ENCODE peak calls at places on chromosomes 12 and 14, in eight cellular contexts. S, E, K, V, F, Q, Y and M are unnamed samples.

GRCh38 chr12:14417717-14418116 is 52.2 kb downstream of the ATF7IP start:
- DNase-seq in S (peak), E (peak), K (peak), V (peak), F (peak), Q (no peak), Y (no peak), M (no peak)

GRCh38 chr14:71524321-71524982 is 407.8 kb upstream of the RGS6 start:
- DNase-seq in S (no peak), E (no peak), K (no peak), V (no peak), F (no peak), Q (no peak), Y (no peak), M (no peak)

GRCh38 chr12:132055535-132056096 is 88.5 kb downstream of the DDX51 start:
- DNase-seq in S (no peak), E (no peak), K (no peak), V (no peak), F (no peak), Q (no peak), Y (no peak), M (no peak)

GRCh38 chr14:91177073-91177796 is 63.4 kb downstream of the DGLUCY start:
- DNase-seq in S (peak), E (peak), K (peak), V (peak), F (peak), Q (no peak), Y (peak), M (no peak)

GRCh38 chr12:105426766-105427165 is 96.3 kb downstream of the C12orf75 start:
- DNase-seq in S (no peak), E (no peak), K (no peak), V (no peak), F (no peak), Q (no peak), Y (no peak), M (no peak)

GRCh38 chr14:68412505-68413496 is 380.1 kb downstream of the ZFP36L1 start:
- DNase-seq in S (no peak), E (no peak), K (no peak), V (no peak), F (no peak), Q (no peak), Y (no peak), M (no peak)

GRCh38 chr12:47707905-47708543 is 2.2 kb upstream of the RPAP3 start:
- DNase-seq in S (no peak), E (no peak), K (no peak), V (no peak), F (no peak), Q (no peak), Y (no peak), M (no peak)

GRCh38 chr12:50579757-50580267 is 75.0 kb downstream of the DIP2B start:
- DNase-seq in S (no peak), E (no peak), K (no peak), V (no peak), F (no peak), Q (no peak), Y (no peak), M (peak)

GRCh38 chr12:57984629-57985151 is 43.3 kb downstream of the ATP23 start:
- DNase-seq in S (no peak), E (no peak), K (no peak), V (no peak), F (no peak), Q (no peak), Y (no peak), M (no peak)

GRCh38 chr12:40192704-40193255 is 32.0 kb upstream of the LRRK2 start:
- DNase-seq in S (peak), E (no peak), K (no peak), V (no peak), F (no peak), Q (no peak), Y (no peak), M (no peak)

GRCh38 chr12:111038075-111038474 is 117.7 kb upstream of the MYL2 start:
- DNase-seq in S (no peak), E (no peak), K (no peak), V (no peak), F (no peak), Q (no peak), Y (no peak), M (no peak)

GRCh38 chr14:36222337-36222736 is 45.8 kb upstream of the PTCSC3 start:
- DNase-seq in S (no peak), E (no peak), K (no peak), V (no peak), F (no peak), Q (no peak), Y (no peak), M (no peak)

GRCh38 chr14:44912041-44912869 is 49.5 kb downstream of the KLHL28 start:
- DNase-seq in S (no peak), E (no peak), K (no peak), V (no peak), F (no peak), Q (no peak), Y (no peak), M (no peak)

GRCh38 chr12:11718768-11719253 is 69.3 kb downstream of the ETV6 start:
- DNase-seq in S (no peak), E (no peak), K (no peak), V (no peak), F (no peak), Q (no peak), Y (no peak), M (peak)

GRCh38 chr12:57724003-57724935 is 14.3 kb downstream of the AGAP2 start:
- DNase-seq in S (no peak), E (no peak), K (no peak), V (no peak), F (no peak), Q (no peak), Y (no peak), M (no peak)

GRCh38 chr12:112555621-112556233 is 137.0 kb downstream of the PTPN11 start:
- DNase-seq in S (no peak), E (no peak), K (no peak), V (no peak), F (no peak), Q (no peak), Y (no peak), M (no peak)

GRCh38 chr12:56205445-56205844 is 16.2 kb upstream of the SMARCC2 start:
- DNase-seq in S (no peak), E (no peak), K (no peak), V (no peak), F (no peak), Q (no peak), Y (no peak), M (no peak)

GRCh38 chr14:93223565-93223964 is 16.5 kb downstream of the UBR7 start:
- DNase-seq in S (no peak), E (no peak), K (no peak), V (no peak), F (no peak), Q (no peak), Y (no peak), M (no peak)

GRCh38 chr14:36519431-36520321 is at the start of gene NKX2-1:
- DNase-seq in S (no peak), E (no peak), K (no peak), V (no peak), F (no peak), Q (no peak), Y (peak), M (no peak)

GRCh38 chr12:127162902-127163301 is 1104.1 kb upstream of the TMEM132C start:
- DNase-seq in S (no peak), E (no peak), K (peak), V (peak), F (no peak), Q (no peak), Y (no peak), M (peak)

GRCh38 chr12:2258035-2258434 is 205.2 kb downstream of the CACNA1C start:
- DNase-seq in S (no peak), E (no peak), K (no peak), V (no peak), F (no peak), Q (no peak), Y (no peak), M (no peak)

GRCh38 chr14:23568600-23569310 is 1.2 kb upstream of the AP1G2 start:
- DNase-seq in S (no peak), E (no peak), K (no peak), V (no peak), F (no peak), Q (no peak), Y (no peak), M (no peak)

GRCh38 chr14:72608391-72609204 is 285.3 kb downstream of the DPF3 start:
- DNase-seq in S (no peak), E (no peak), K (peak), V (peak), F (no peak), Q (no peak), Y (no peak), M (peak)

GRCh38 chr12:6383572-6384498 is at the start of gene LTBR:
- DNase-seq in S (no peak), E (peak), K (peak), V (peak), F (peak), Q (no peak), Y (no peak), M (peak)

GRCh38 chr12:108394196-108394595 is 55.1 kb upstream of the CMKLR1 start:
- DNase-seq in S (no peak), E (no peak), K (peak), V (no peak), F (no peak), Q (no peak), Y (no peak), M (no peak)

GRCh38 chr12:1927051-1927680 is 8.7 kb upstream of the CACNA2D4 start:
- DNase-seq in S (no peak), E (no peak), K (no peak), V (no peak), F (no peak), Q (no peak), Y (no peak), M (no peak)